ENCODE peak calls at places on chromosomes 6 and 20, in six cellular contexts. One of them, this sample, is unnamed.

GRCh38 chr6:84411060-84411629 is 183.7 kb upstream of the CEP162 start:
- DNase-seq in lower leg skin: no peak
- DNase-seq in GM12892: no peak
- DNase-seq in A549: peak
- DNase-seq in IMR-90: peak
- DNase-seq in transverse colon: no peak
- DNase-seq in this sample: no peak

GRCh38 chr6:56637640-56638039 is 5.0 kb downstream of the DST start:
- DNase-seq in IMR-90: peak
- DNase-seq in transverse colon: no peak
- DNase-seq in GM12892: no peak
- DNase-seq in lower leg skin: no peak
- DNase-seq in A549: peak
- DNase-seq in this sample: no peak

GRCh38 chr6:140079328-140079727 is 704.9 kb upstream of the CITED2 start:
- DNase-seq in GM12892: no peak
- DNase-seq in A549: no peak
- DNase-seq in transverse colon: no peak
- DNase-seq in IMR-90: peak
- DNase-seq in lower leg skin: no peak
- DNase-seq in this sample: no peak

GRCh38 chr6:31865205-31866118 is 2.8 kb upstream of the NEU1 start:
- DNase-seq in A549: no peak
- DNase-seq in lower leg skin: no peak
- DNase-seq in GM12892: no peak
- DNase-seq in IMR-90: no peak
- DNase-seq in transverse colon: no peak
- DNase-seq in this sample: no peak

GRCh38 chr6:6516643-6517042 is 71.9 kb upstream of the LY86 start:
- DNase-seq in lower leg skin: peak
- DNase-seq in transverse colon: no peak
- DNase-seq in A549: no peak
- DNase-seq in GM12892: no peak
- DNase-seq in IMR-90: no peak
- DNase-seq in this sample: no peak

GRCh38 chr20:6395695-6396094 is 272.9 kb upstream of the FERMT1 start:
- DNase-seq in IMR-90: peak
- DNase-seq in A549: peak
- DNase-seq in GM12892: no peak
- DNase-seq in lower leg skin: no peak
- DNase-seq in transverse colon: no peak
- DNase-seq in this sample: no peak

GRCh38 chr6:163906006-163906710 is 491.6 kb downstream of the QKI start:
- DNase-seq in A549: no peak
- DNase-seq in transverse colon: no peak
- DNase-seq in GM12892: no peak
- DNase-seq in lower leg skin: no peak
- DNase-seq in IMR-90: no peak
- DNase-seq in this sample: no peak

GRCh38 chr20:57048027-57048869 is 218.2 kb downstream of the BMP7 start:
- DNase-seq in GM12892: peak
- DNase-seq in IMR-90: no peak
- DNase-seq in transverse colon: peak
- DNase-seq in A549: peak
- DNase-seq in lower leg skin: peak
- DNase-seq in this sample: peak

GRCh38 chr6:71855406-71855805 is 30.9 kb upstream of the RIMS1 start:
- DNase-seq in A549: peak
- DNase-seq in lower leg skin: no peak
- DNase-seq in GM12892: no peak
- DNase-seq in IMR-90: no peak
- DNase-seq in transverse colon: no peak
- DNase-seq in this sample: no peak

GRCh38 chr6:1015819-1016218 is 296.1 kb upstream of the FOXQ1 start:
- DNase-seq in GM12892: no peak
- DNase-seq in transverse colon: no peak
- DNase-seq in IMR-90: no peak
- DNase-seq in lower leg skin: no peak
- DNase-seq in A549: peak
- DNase-seq in this sample: no peak

GRCh38 chr20:7703436-7703835 is 236.8 kb downstream of the HAO1 start:
- DNase-seq in A549: no peak
- DNase-seq in IMR-90: no peak
- DNase-seq in lower leg skin: no peak
- DNase-seq in transverse colon: no peak
- DNase-seq in GM12892: no peak
- DNase-seq in this sample: no peak

GRCh38 chr6:73579851-73580246 is 59.0 kb upstream of the EEF1A1 start:
- DNase-seq in GM12892: no peak
- DNase-seq in lower leg skin: peak
- DNase-seq in transverse colon: no peak
- DNase-seq in A549: peak
- DNase-seq in IMR-90: peak
- DNase-seq in this sample: no peak

GRCh38 chr6:35798706-35799105 is 1.6 kb upstream of the CLPS start:
- DNase-seq in GM12892: no peak
- DNase-seq in IMR-90: no peak
- DNase-seq in lower leg skin: no peak
- DNase-seq in A549: no peak
- DNase-seq in transverse colon: no peak
- DNase-seq in this sample: no peak

GRCh38 chr6:45741437-45742166 is 274.1 kb downstream of the CLIC5 start:
- DNase-seq in lower leg skin: no peak
- DNase-seq in IMR-90: peak
- DNase-seq in GM12892: no peak
- DNase-seq in transverse colon: peak
- DNase-seq in A549: no peak
- DNase-seq in this sample: peak

GRCh38 chr6:5180636-5181035 is 80.1 kb downstream of the LYRM4 start:
- DNase-seq in A549: no peak
- DNase-seq in IMR-90: no peak
- DNase-seq in GM12892: no peak
- DNase-seq in lower leg skin: no peak
- DNase-seq in transverse colon: no peak
- DNase-seq in this sample: no peak

GRCh38 chr20:50583422-50584150 is 73.4 kb downstream of the PTPN1 start:
- DNase-seq in transverse colon: no peak
- DNase-seq in lower leg skin: no peak
- DNase-seq in GM12892: no peak
- DNase-seq in A549: no peak
- DNase-seq in IMR-90: no peak
- DNase-seq in this sample: no peak

DNA sequence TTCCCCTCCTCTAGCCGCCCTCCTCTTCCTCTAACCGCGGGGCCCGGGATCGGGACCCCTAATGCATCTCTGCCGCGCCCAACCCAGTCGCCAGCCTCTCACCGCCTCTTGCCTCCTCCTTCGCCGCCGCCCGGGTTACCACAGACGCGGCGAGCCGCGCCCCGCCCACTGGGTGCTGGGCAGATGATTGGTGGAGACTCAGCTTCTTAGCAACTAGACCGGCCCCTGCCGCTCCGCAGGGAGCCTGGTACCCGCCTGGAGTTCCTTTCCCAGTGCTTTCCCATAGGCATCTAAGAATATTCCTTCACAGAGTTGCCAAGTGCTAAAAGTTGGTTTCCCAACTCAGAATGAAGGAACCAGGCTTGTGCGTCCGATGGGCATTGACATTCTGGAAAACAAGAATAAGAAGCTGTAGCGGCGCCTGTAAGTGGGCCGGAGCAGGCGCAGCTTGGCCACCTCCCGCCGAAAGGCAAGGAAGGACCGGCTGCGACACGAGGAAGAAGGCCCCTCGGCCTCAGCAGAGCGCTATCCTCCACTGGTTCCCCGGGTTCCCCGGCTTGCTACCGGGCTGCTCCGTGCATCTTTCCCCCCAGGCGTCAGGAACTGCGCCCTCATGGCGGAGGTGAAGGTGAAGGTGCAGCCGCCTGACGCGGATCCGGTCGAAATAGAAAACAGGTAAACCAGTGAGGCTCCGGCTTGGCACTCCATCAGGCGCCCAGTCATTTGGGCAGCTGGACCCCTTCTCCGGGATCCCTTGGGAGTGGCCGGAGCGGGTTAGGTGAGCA is at the start of the genes DZANK1 and POLR3F:
- DNase-seq in lower leg skin: peak
- DNase-seq in IMR-90: peak
- DNase-seq in GM12892: peak
- DNase-seq in A549: peak
- DNase-seq in transverse colon: peak
- DNase-seq in this sample: peak
- TF ChIP-seq POLR2A in lower leg skin: no peak
- TF ChIP-seq POLR2A in IMR-90: peak
- TF ChIP-seq POLR2A in GM12892: peak
- TF ChIP-seq POLR2A in A549: peak
- TF ChIP-seq POLR2A in transverse colon: peak
- TF ChIP-seq POLR2A in this sample: no peak

DNA sequence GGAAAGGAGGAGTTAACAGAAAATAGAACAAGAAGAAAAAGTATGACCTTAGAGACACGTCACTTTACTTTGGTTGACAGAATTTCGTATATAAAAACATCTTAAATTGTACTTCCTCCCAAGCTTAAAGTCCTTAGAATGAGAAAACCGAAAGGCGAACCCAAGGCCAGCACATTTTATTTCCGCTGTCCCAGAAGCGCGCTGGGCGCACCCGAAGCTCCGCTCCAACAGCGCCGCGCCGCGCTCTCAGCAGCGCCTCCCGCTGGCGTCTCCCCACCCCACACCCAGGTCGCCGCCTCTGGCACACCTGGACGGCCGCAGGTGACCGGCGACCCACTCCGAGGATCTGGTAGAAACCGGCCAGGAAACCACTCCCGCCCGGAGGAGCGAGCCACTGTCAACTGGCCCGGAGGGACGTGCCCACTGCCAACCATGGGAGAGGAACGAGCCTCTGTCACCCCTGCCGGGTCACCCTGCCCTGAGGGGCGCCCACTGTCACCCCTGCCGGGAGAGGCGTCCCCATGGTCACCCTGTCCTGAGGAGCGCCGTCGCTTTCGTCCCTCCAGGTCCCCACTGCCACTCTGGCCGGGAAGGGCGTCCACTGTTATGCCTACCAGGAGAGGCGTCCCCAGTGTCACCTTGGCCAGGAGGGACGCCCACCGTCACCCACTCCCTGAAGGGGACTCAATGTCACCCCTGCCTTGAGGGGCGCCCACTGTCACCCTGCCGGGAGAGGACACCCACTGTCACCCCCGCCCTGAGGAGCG is 824 bp downstream of the MPC1 start:
- DNase-seq in GM12892: peak
- DNase-seq in IMR-90: peak
- DNase-seq in transverse colon: peak
- DNase-seq in lower leg skin: peak
- DNase-seq in A549: peak
- DNase-seq in this sample: peak
- TF ChIP-seq POLR2A in GM12892: peak
- TF ChIP-seq POLR2A in IMR-90: no peak
- TF ChIP-seq POLR2A in transverse colon: peak
- TF ChIP-seq POLR2A in lower leg skin: no peak
- TF ChIP-seq POLR2A in A549: no peak
- TF ChIP-seq POLR2A in this sample: no peak

DNA sequence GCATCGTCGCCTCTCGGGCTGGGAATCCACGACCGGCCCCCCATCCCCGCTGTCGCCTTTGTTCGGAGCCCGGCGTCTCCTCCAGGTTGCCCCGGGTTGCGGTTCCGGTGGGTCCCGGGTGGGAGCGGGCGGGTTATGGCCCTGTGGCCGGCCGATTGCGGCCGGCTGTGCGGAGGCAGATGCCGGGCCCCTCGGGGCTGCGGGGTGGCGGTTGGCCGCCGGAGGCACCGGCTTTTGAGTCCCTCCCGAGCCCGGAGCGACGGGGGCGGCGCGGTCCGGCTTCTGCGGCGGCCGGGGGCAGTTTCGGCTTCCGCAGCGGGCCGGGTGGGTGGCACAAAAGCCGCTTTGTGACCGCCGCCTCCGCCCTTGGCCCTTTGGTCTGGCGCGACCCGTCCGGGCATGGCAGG is 456 bp downstream of the LOC128125822 start:
- DNase-seq in transverse colon: no peak
- DNase-seq in lower leg skin: no peak
- DNase-seq in A549: no peak
- DNase-seq in GM12892: peak
- DNase-seq in IMR-90: no peak
- DNase-seq in this sample: no peak
- TF ChIP-seq POLR2A in transverse colon: no peak
- TF ChIP-seq POLR2A in lower leg skin: no peak
- TF ChIP-seq POLR2A in A549: no peak
- TF ChIP-seq POLR2A in GM12892: no peak
- TF ChIP-seq POLR2A in IMR-90: no peak
- TF ChIP-seq POLR2A in this sample: no peak

GRCh38 chr6:142226731-142227130 is 75.1 kb upstream of the ADGRG6 start:
- DNase-seq in IMR-90: no peak
- DNase-seq in A549: no peak
- DNase-seq in lower leg skin: no peak
- DNase-seq in transverse colon: no peak
- DNase-seq in GM12892: no peak
- DNase-seq in this sample: no peak
- TF ChIP-seq POLR2A in IMR-90: no peak
- TF ChIP-seq POLR2A in A549: no peak
- TF ChIP-seq POLR2A in lower leg skin: no peak
- TF ChIP-seq POLR2A in transverse colon: no peak
- TF ChIP-seq POLR2A in GM12892: no peak
- TF ChIP-seq POLR2A in this sample: no peak

DNA sequence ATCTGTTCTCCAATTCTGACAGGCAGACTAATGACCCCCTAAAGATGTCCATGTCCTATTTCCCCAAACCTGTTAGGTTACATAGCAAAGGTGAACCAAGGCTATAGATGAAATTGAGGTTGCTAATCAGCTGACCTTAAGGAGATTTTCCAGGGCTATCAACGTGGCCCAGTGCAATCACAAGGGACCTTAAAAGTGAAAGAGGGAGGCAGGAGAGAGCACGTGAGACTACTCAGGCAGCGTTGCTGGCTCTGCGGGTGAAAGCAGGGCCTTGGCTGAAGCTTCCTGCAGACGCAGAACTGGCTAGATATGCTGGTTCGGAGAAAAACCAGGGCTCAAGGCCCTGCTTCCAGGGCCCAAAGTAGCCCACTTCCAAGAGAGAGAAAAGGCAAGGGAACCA is 78.7 kb downstream of the NCOA7 start:
- DNase-seq in A549: no peak
- DNase-seq in lower leg skin: no peak
- DNase-seq in transverse colon: no peak
- DNase-seq in IMR-90: no peak
- DNase-seq in GM12892: no peak
- DNase-seq in this sample: no peak
- TF ChIP-seq POLR2A in A549: no peak
- TF ChIP-seq POLR2A in lower leg skin: no peak
- TF ChIP-seq POLR2A in transverse colon: no peak
- TF ChIP-seq POLR2A in IMR-90: no peak
- TF ChIP-seq POLR2A in GM12892: no peak
- TF ChIP-seq POLR2A in this sample: no peak